ENCODE peak calls at places on chromosomes 1 and 21, in four cellular contexts. Y is A549, B is AG04450, X is upper lobe of right lung. K is an unnamed sample.

GRCh38 chr1:94121411-94121821 is 468 bp upstream of the ABCA4 start:
- DNase-seq in Y (no peak), B (no peak), X (no peak), K (peak)

GRCh38 chr1:20662110-20662475 is 924 bp upstream of the DDOST start:
- DNase-seq in Y (no peak), B (no peak), X (no peak), K (no peak)

GRCh38 chr1:18775341-18775740 is 84.1 kb downstream of the TAS1R2 start:
- DNase-seq in Y (no peak), B (no peak), X (no peak), K (no peak)

GRCh38 chr1:225746361-225747179 is 31.1 kb upstream of the SRP9 start:
- DNase-seq in Y (peak), B (peak), X (peak), K (peak)

GRCh38 chr1:119007343-119007671 is 19.2 kb upstream of the TBX15 start:
- DNase-seq in Y (no peak), B (no peak), X (no peak), K (peak)

GRCh38 chr1:150236614-150236934 is 662 bp upstream of the ANP32E start:
- DNase-seq in Y (no peak), B (no peak), X (peak), K (no peak)

GRCh38 chr1:156401175-156401574 is 32.2 kb downstream of the RHBG start:
- DNase-seq in Y (peak), B (no peak), X (no peak), K (no peak)

GRCh38 chr1:205512059-205513045 is 7.9 kb downstream of the CDK18 start:
- DNase-seq in Y (no peak), B (no peak), X (no peak), K (no peak)

GRCh38 chr21:31236528-31236927 is 107.5 kb downstream of the TIAM1 start:
- DNase-seq in Y (no peak), B (no peak), X (no peak), K (no peak)

GRCh38 chr1:29959356-29959755 is 723.0 kb downstream of the PTPRU start:
- DNase-seq in Y (no peak), B (no peak), X (no peak), K (peak)

GRCh38 chr1:62841587-62842169 is 57.7 kb downstream of the ATG4C start:
- DNase-seq in Y (peak), B (peak), X (no peak), K (no peak)

GRCh38 chr1:203128691-203129500 is 1.4 kb downstream of the ADORA1 start:
- DNase-seq in Y (no peak), B (no peak), X (peak), K (peak)

GRCh38 chr1:60088620-60089155 is 15.1 kb upstream of the C1orf87 start:
- DNase-seq in Y (no peak), B (no peak), X (no peak), K (no peak)

GRCh38 chr1:192489748-192490147 is 85.8 kb upstream of the RGS1 start:
- DNase-seq in Y (peak), B (peak), X (no peak), K (no peak)

GRCh38 chr1:167114725-167115124 is 20.9 kb downstream of the STYXL2 start:
- DNase-seq in Y (no peak), B (no peak), X (no peak), K (no peak)

GRCh38 chr1:163063131-163064059 is 5.8 kb upstream of the RGS4 start:
- DNase-seq in Y (no peak), B (no peak), X (no peak), K (no peak)

GRCh38 chr1:216902669-216903388 is 179.6 kb upstream of the ESRRG start:
- DNase-seq in Y (no peak), B (no peak), X (no peak), K (no peak)

GRCh38 chr1:7470904-7471638 is 300.0 kb upstream of the VAMP3 start:
- DNase-seq in Y (peak), B (peak), X (peak), K (no peak)

GRCh38 chr1:66271216-66271903 is 262.6 kb upstream of the SGIP1 start:
- DNase-seq in Y (peak), B (peak), X (no peak), K (peak)

GRCh38 chr1:117842408-117843170 is 86.8 kb downstream of the GDAP2 start:
- DNase-seq in Y (no peak), B (no peak), X (no peak), K (peak)

GRCh38 chr1:240126821-240127220 is 35.1 kb downstream of the FMN2 start:
- DNase-seq in Y (no peak), B (no peak), X (no peak), K (no peak)

GRCh38 chr1:57549280-57549679 is 125.4 kb upstream of the DAB1 start:
- DNase-seq in Y (no peak), B (no peak), X (no peak), K (no peak)

GRCh38 chr1:151282883-151283725 is 1.0 kb downstream of the ZNF687 start:
- DNase-seq in Y (no peak), B (no peak), X (peak), K (peak)

GRCh38 chr21:45545691-45546531 is 3.7 kb upstream of the SLC19A1 start:
- DNase-seq in Y (no peak), B (no peak), X (peak), K (peak)

GRCh38 chr1:173523329-173523728 is 46.2 kb downstream of the PRDX6 start:
- DNase-seq in Y (no peak), B (no peak), X (no peak), K (no peak)

GRCh38 chr1:173529106-173529505 is 52.0 kb downstream of the PRDX6 start:
- DNase-seq in Y (no peak), B (no peak), X (no peak), K (no peak)

GRCh38 chr1:173527151-173527826 is 50.2 kb downstream of the PRDX6 start:
- DNase-seq in Y (no peak), B (no peak), X (no peak), K (no peak)

GRCh38 chr1:173520799-173521198 is 43.7 kb downstream of the PRDX6 start:
- DNase-seq in Y (no peak), B (no peak), X (no peak), K (no peak)

DNA sequence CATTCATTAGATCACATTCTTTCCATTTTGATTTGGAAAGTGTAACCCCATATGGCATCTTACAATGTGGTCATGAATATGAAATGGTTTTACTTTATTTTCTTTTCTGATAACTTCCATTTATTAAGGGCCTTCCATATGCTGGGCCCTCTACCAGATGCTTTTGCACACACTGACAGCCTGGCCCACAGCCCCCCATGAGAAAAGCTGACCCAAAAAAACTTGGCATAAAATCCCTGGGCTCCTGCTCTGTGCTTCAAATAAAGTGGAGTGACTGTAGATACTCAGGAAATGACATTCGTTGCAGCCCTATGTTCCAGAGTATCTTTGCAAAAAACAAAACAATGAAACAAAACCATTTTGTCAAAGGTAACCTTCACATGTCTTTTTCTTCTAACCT is 48.8 kb downstream of the PRDX6 start:
- DNase-seq in Y (no peak), B (no peak), X (no peak), K (no peak)
- TF ChIP-seq CTCF in Y (no peak), B (no peak), X (no peak), K (no peak)

GRCh38 chr1:79604490-79605198 is 598.1 kb upstream of the ADGRL4 start:
- DNase-seq in Y (no peak), B (no peak), X (no peak), K (peak)
- H3K4me3 ChIP-seq in Y (no peak), B (no peak), X (no peak), K (peak)

GRCh38 chr1:91503975-91504530 is 3.4 kb downstream of the CDC7 start:
- DNase-seq in Y (no peak), B (no peak), X (no peak), K (no peak)

GRCh38 chr1:91505086-91505485 is 4.4 kb downstream of the CDC7 start:
- DNase-seq in Y (no peak), B (no peak), X (no peak), K (no peak)

GRCh38 chr1:91510754-91511153 is 10.1 kb downstream of the CDC7 start:
- DNase-seq in Y (no peak), B (no peak), X (no peak), K (no peak)

GRCh38 chr1:91506071-91506470 is 5.4 kb downstream of the CDC7 start:
- DNase-seq in Y (no peak), B (no peak), X (no peak), K (no peak)

GRCh38 chr1:91507330-91507729 is 6.7 kb downstream of the CDC7 start:
- DNase-seq in Y (no peak), B (no peak), X (no peak), K (no peak)
- TF ChIP-seq CTCF in Y (peak), B (no peak), X (peak), K (no peak)

GRCh38 chr1:46530791-46531409 is 20.5 kb downstream of the KNCN start:
- DNase-seq in Y (peak), B (no peak), X (no peak), K (peak)

GRCh38 chr1:46530311-46530710 is 21.1 kb downstream of the KNCN start:
- DNase-seq in Y (no peak), B (no peak), X (no peak), K (peak)

GRCh38 chr1:46532095-46532494 is 19.4 kb downstream of the KNCN start:
- DNase-seq in Y (no peak), B (no peak), X (no peak), K (no peak)

GRCh38 chr1:46533179-46533864 is 18.1 kb downstream of the KNCN start:
- DNase-seq in Y (no peak), B (no peak), X (peak), K (peak)

DNA sequence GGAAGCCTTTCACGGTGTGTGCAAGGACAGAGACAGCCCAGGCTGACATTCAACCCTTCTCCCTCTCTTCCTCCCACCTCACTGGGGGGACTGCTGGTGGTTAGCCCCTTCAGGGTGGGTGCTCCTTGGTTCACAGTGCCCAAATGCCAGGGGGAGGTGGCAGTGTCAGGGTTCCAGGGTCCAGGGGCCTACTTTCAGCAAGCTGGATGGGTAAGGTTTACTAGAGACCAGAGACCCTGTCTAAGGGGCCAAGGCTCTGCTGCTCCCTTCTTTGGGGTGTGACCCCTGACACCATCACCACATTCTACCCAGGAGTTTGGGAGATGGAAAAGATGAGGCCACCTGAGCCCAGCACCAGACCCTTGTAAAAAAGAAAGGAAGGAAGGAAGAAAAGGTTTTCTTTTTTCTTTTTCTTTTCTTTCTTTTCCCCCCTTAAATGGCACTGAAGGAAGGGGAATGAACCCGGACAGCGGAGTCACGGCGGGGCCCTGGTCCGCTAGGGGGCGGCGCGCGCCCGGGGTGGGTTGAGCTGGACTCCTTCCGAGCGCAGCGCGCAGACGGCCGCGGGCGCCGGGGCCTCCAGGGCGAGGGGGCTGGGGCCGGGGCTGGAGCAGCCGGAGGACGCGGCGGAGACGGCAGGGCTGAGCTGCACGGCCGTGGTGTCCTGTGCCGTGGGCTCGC is 18.8 kb downstream of the KNCN start:
- DNase-seq in Y (peak), B (no peak), X (peak), K (peak)
- H3K4me3 ChIP-seq in Y (peak), B (peak), X (peak), K (no peak)

GRCh38 chr1:161382214-161383019 is 14.7 kb upstream of the CFAP126 start:
- DNase-seq in Y (peak), B (no peak), X (no peak), K (no peak)
- TF ChIP-seq CTCF in Y (peak), B (peak), X (peak), K (peak)

DNA sequence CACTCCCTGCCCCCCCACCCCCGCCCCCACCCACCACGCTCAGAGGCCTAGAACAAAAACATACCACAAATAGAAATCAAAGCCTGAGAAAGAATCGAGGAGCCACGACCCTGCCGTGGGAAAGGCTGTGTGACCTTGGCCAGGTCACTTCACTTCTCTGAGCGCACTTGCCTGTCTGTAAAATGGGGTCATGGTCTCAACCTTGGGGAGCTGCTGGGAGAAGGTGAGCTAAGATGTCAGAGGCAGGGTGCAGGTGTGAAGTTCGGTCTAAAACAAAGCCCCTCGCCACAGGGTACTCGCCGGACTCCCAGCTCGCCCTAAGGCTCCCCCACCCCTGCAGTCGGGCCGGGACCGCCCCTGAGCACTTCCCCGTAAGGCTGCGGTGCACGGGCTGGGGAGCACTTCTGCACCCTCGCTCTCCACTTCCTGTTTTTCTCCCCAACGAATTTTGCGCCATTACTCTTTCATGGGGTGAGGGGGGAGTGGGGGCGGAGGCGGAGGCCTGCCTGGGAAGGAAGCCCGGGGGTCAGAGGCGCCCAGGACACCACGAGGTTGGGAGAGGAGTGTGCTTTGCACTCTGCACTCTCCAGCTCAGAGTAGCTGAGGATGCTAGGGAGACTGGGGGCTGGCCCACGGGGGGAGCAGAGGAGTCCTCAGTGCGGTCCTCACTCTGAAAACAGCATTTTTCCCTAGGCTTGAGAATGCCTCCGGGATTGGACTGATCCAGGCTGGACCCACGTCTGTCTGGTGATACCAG is 21.9 kb upstream of the PIK3CD start:
- DNase-seq in Y (no peak), B (no peak), X (peak), K (no peak)
- H3K4me3 ChIP-seq in Y (no peak), B (no peak), X (peak), K (no peak)